ENCODE peak calls at places on chromosomes 3 and 15, in eight cellular contexts. F is stomach, H is SK-N-SH, T is upper lobe of right lung, K is tibial artery, L is endodermal cell, S is mucosa of descending colon, I is lower lobe of right lung. X is an unnamed sample.

GRCh38 chr3:11379824-11380281 is 107.7 kb downstream of the ATG7 start:
- DNase-seq in I (no peak), S (no peak), K (no peak), F (no peak), T (no peak), L (no peak), H (no peak), X (no peak)

GRCh38 chr15:60580650-60581415 is 101.9 kb upstream of the ICE2 start:
- DNase-seq in T (no peak), K (no peak), H (no peak), F (no peak), S (no peak), I (no peak), L (no peak), X (no peak)

GRCh38 chr15:68586274-68586961 is 7.6 kb downstream of the CORO2B start:
- DNase-seq in H (no peak), F (no peak), I (no peak), K (peak; percentile 59), T (peak; percentile 54), L (no peak), S (no peak), X (no peak)

GRCh38 chr15:100338971-100339444 is 2.8 kb downstream of the ADAMTS17 start:
- DNase-seq in L (peak; percentile 89), I (no peak), K (peak; percentile 84), H (peak; percentile 72), T (no peak), F (peak; percentile 61), S (no peak), X (peak; percentile 62)

GRCh38 chr3:5579342-5579741 is 391.8 kb downstream of the EDEM1 start:
- DNase-seq in F (no peak), H (no peak), T (no peak), I (no peak), K (no peak), L (no peak), S (no peak), X (no peak)

GRCh38 chr3:157081681-157082210 is 78.2 kb downstream of the CCNL1 start:
- DNase-seq in H (peak; percentile 84), K (peak; percentile 94), S (peak; percentile 91), F (peak; percentile 89), L (peak; percentile 99), T (peak; percentile 92), I (peak; percentile 92), X (peak; percentile 97)

GRCh38 chr3:186452517-186452916 is 90.5 kb upstream of the DGKG start:
- DNase-seq in H (no peak), I (no peak), L (no peak), S (no peak), T (no peak), K (no peak), F (peak; percentile 64), X (no peak)

GRCh38 chr3:191329654-191330308 is 545 bp downstream of the UTS2B start:
- DNase-seq in L (peak; percentile 85), K (peak; percentile 72), F (peak; percentile 54), T (peak; percentile 80), I (peak; percentile 71), S (peak; percentile 70), H (no peak), X (peak; percentile 42)

GRCh38 chr3:28924744-28925360 is 356.0 kb upstream of the RBMS3 start:
- DNase-seq in F (no peak), I (no peak), L (no peak), T (no peak), K (no peak), H (no peak), S (no peak), X (no peak)

GRCh38 chr3:127547761-127548605 is 42.5 kb downstream of the TPRA1 start:
- DNase-seq in F (peak; percentile 86), T (peak; percentile 91), S (peak; percentile 83), H (peak; percentile 96), K (peak; percentile 84), L (peak; percentile 97), I (peak; percentile 83), X (peak; percentile 63)

GRCh38 chr3:132749786-132750185 is 27.6 kb upstream of the NPHP3 start:
- DNase-seq in T (no peak), F (no peak), H (no peak), S (no peak), K (no peak), I (no peak), L (no peak), X (no peak)

GRCh38 chr3:123289336-123290106 is 87.8 kb downstream of the SEC22A start:
- DNase-seq in F (peak; percentile 16), K (peak; percentile 61), H (peak; percentile 7), T (no peak), I (no peak), L (peak; percentile 38), S (no peak), X (peak; percentile 45)

GRCh38 chr3:46693897-46694235 is 387 bp upstream of the ALS2CL start:
- DNase-seq in F (no peak), T (peak; percentile 83), K (no peak), H (no peak), S (peak; percentile 66), L (no peak), I (peak; percentile 67), X (peak; percentile 45)

GRCh38 chr3:69320867-69321266 is 65.0 kb downstream of the FRMD4B start:
- DNase-seq in T (no peak), H (no peak), L (no peak), I (no peak), K (no peak), F (no peak), S (no peak), X (no peak)

GRCh38 chr3:58691997-58692396 is 25.4 kb upstream of the FAM3D start:
- DNase-seq in K (no peak), I (no peak), T (no peak), S (no peak), F (no peak), H (no peak), L (no peak), X (no peak)
- H3K9me3 ChIP-seq in K (no peaks in the 10 kb centered on the region), I (peaks cover 10% of the 10 kb centered on the region), T (no peaks in the 10 kb centered on the region), S (peaks cover 17% of the 10 kb centered on the region), F (no peaks in the 10 kb centered on the region), H (peaks cover 14% of the 10 kb centered on the region), L (peaks cover 64% of the 10 kb centered on the region), X (no peaks in the 10 kb centered on the region)

GRCh38 chr3:194300392-194300758 is 50.8 kb downstream of the CPN2 start:
- DNase-seq in K (peak; percentile 85), L (peak; percentile 94), F (peak; percentile 82), I (peak; percentile 62), T (peak; percentile 82), S (no peak), H (no peak), X (peak; percentile 54)
- TF ChIP-seq CTCF in K (no peak), L (peak; percentile 61), F (no peak), I (peak; percentile 5), T (no peak), S (no peak), H (no peak), X (no peak)

GRCh38 chr15:46786886-46787285 is 930.4 kb upstream of the SEMA6D start:
- DNase-seq in S (no peak), K (no peak), F (no peak), I (no peak), L (no peak), T (no peak), H (no peak), X (no peak)
- H3K9me3 ChIP-seq in S (no peaks in the 10 kb centered on the region), K (no peaks in the 10 kb centered on the region), F (no peaks in the 10 kb centered on the region), I (no peaks in the 10 kb centered on the region), L (no peaks in the 10 kb centered on the region), T (no peaks in the 10 kb centered on the region), H (no peaks in the 10 kb centered on the region), X (no peaks in the 10 kb centered on the region)

GRCh38 chr3:185070491-185071335 is 82.1 kb downstream of the C3orf70 start:
- DNase-seq in F (no peak), I (no peak), L (peak; percentile 90), H (peak; percentile 72), S (peak; percentile 77), T (no peak), K (no peak), X (no peak)
- TF ChIP-seq CTCF in F (no peak), I (peak; percentile 19), L (peak; percentile 74), H (peak; percentile 21), S (peak; percentile 36), T (peak; percentile 19), K (peak; percentile 10), X (no peak)

X was measured in pancreas.